ENCODE peak calls at places on chromosomes 3 and 15, in six cellular contexts. One of them, this sample, is unnamed. For H3K9me3, the result is how much of the 10 kb centered on the place peaks cover.

GRCh38 chr3:32460031-32460749 is 42.5 kb downstream of the CMTM6 start:
- DNase-seq in Peyer's patch: no peak
- DNase-seq in body of pancreas: no peak
- DNase-seq in Panc1: no peak
- DNase-seq in lower lobe of right lung: no peak
- DNase-seq in RWPE2: no peak
- DNase-seq in this sample: no peak

GRCh38 chr3:45528429-45528828 is 66.1 kb upstream of the LIMD1 start:
- DNase-seq in RWPE2: no peak
- DNase-seq in lower lobe of right lung: no peak
- DNase-seq in Panc1: no peak
- DNase-seq in body of pancreas: no peak
- DNase-seq in Peyer's patch: no peak
- DNase-seq in this sample: no peak

GRCh38 chr15:99449514-99449913 is 116.3 kb upstream of the MEF2A start:
- DNase-seq in body of pancreas: no peak
- DNase-seq in lower lobe of right lung: no peak
- DNase-seq in Panc1: no peak
- DNase-seq in RWPE2: no peak
- DNase-seq in Peyer's patch: no peak
- DNase-seq in this sample: no peak

GRCh38 chr15:33089165-33089877 is 105.2 kb downstream of the FMN1 start:
- DNase-seq in RWPE2: no peak
- DNase-seq in lower lobe of right lung: no peak
- DNase-seq in Peyer's patch: no peak
- DNase-seq in body of pancreas: no peak
- DNase-seq in Panc1: no peak
- DNase-seq in this sample: no peak

GRCh38 chr15:76994971-76995945 is at the start of gene PSTPIP1:
- DNase-seq in RWPE2: peak
- DNase-seq in body of pancreas: peak
- DNase-seq in Panc1: no peak
- DNase-seq in lower lobe of right lung: peak
- DNase-seq in Peyer's patch: peak
- DNase-seq in this sample: no peak

GRCh38 chr15:60906275-60906674 is 322.8 kb downstream of the RORA start:
- DNase-seq in Peyer's patch: no peak
- DNase-seq in RWPE2: no peak
- DNase-seq in lower lobe of right lung: no peak
- DNase-seq in Panc1: no peak
- DNase-seq in body of pancreas: no peak
- DNase-seq in this sample: no peak

GRCh38 chr3:16456784-16457415 is 56.6 kb downstream of the RFTN1 start:
- DNase-seq in Panc1: no peak
- DNase-seq in RWPE2: no peak
- DNase-seq in Peyer's patch: no peak
- DNase-seq in lower lobe of right lung: no peak
- DNase-seq in body of pancreas: no peak
- DNase-seq in this sample: no peak

GRCh38 chr3:78476076-78476475 is 1291.7 kb downstream of the ROBO1 start:
- DNase-seq in Peyer's patch: no peak
- DNase-seq in Panc1: no peak
- DNase-seq in RWPE2: no peak
- DNase-seq in body of pancreas: no peak
- DNase-seq in lower lobe of right lung: no peak
- DNase-seq in this sample: no peak

GRCh38 chr3:180332608-180333007 is 269.4 kb upstream of the TTC14 start:
- DNase-seq in lower lobe of right lung: no peak
- DNase-seq in Panc1: no peak
- DNase-seq in body of pancreas: no peak
- DNase-seq in RWPE2: no peak
- DNase-seq in Peyer's patch: no peak
- DNase-seq in this sample: no peak

GRCh38 chr3:42499478-42499871 is 3.0 kb upstream of the VIPR1 start:
- DNase-seq in Peyer's patch: peak
- DNase-seq in body of pancreas: peak
- DNase-seq in lower lobe of right lung: no peak
- DNase-seq in Panc1: no peak
- DNase-seq in RWPE2: peak
- DNase-seq in this sample: no peak

GRCh38 chr3:32280262-32280910 is 41.9 kb downstream of the CMTM8 start:
- DNase-seq in RWPE2: no peak
- DNase-seq in Peyer's patch: no peak
- DNase-seq in body of pancreas: peak
- DNase-seq in Panc1: no peak
- DNase-seq in lower lobe of right lung: no peak
- DNase-seq in this sample: no peak

GRCh38 chr3:134795776-134796312 is 784 bp downstream of the EPHB1 start:
- DNase-seq in RWPE2: no peak
- DNase-seq in lower lobe of right lung: no peak
- DNase-seq in Panc1: no peak
- DNase-seq in Peyer's patch: no peak
- DNase-seq in body of pancreas: no peak
- DNase-seq in this sample: peak

GRCh38 chr15:68304611-68305337 is 27.2 kb downstream of the FEM1B start:
- DNase-seq in body of pancreas: no peak
- DNase-seq in lower lobe of right lung: no peak
- DNase-seq in Peyer's patch: no peak
- DNase-seq in RWPE2: no peak
- DNase-seq in Panc1: no peak
- DNase-seq in this sample: no peak

GRCh38 chr3:33808559-33808958 is 10.1 kb downstream of the PDCD6IP start:
- DNase-seq in Panc1: no peak
- DNase-seq in lower lobe of right lung: no peak
- DNase-seq in RWPE2: no peak
- DNase-seq in Peyer's patch: no peak
- DNase-seq in body of pancreas: no peak
- DNase-seq in this sample: no peak

GRCh38 chr15:60592386-60593339 is 113.7 kb upstream of the ICE2 start:
- DNase-seq in body of pancreas: peak
- DNase-seq in RWPE2: peak
- DNase-seq in Panc1: no peak
- DNase-seq in Peyer's patch: peak
- DNase-seq in lower lobe of right lung: peak
- DNase-seq in this sample: peak

GRCh38 chr15:44173813-44174212 is 21.3 kb downstream of the FRMD5 start:
- DNase-seq in lower lobe of right lung: no peak
- DNase-seq in Panc1: no peak
- DNase-seq in body of pancreas: no peak
- DNase-seq in Peyer's patch: no peak
- DNase-seq in RWPE2: no peak
- DNase-seq in this sample: no peak

GRCh38 chr15:91468861-91469260 is 368.8 kb downstream of the SV2B start:
- DNase-seq in Panc1: no peak
- DNase-seq in Peyer's patch: no peak
- DNase-seq in lower lobe of right lung: no peak
- DNase-seq in body of pancreas: no peak
- DNase-seq in RWPE2: no peak
- DNase-seq in this sample: no peak

GRCh38 chr15:98953000-98953776 is 54.4 kb downstream of the PGPEP1L start:
- DNase-seq in RWPE2: peak
- DNase-seq in Panc1: no peak
- DNase-seq in body of pancreas: no peak
- DNase-seq in Peyer's patch: no peak
- DNase-seq in lower lobe of right lung: no peak
- DNase-seq in this sample: no peak

GRCh38 chr15:64982472-64982871 is 7.2 kb downstream of the SPG21 start:
- DNase-seq in Peyer's patch: no peak
- DNase-seq in Panc1: no peak
- DNase-seq in RWPE2: no peak
- DNase-seq in body of pancreas: no peak
- DNase-seq in lower lobe of right lung: no peak
- DNase-seq in this sample: no peak

GRCh38 chr3:193933451-193933850 is 202.5 kb upstream of the HES1 start:
- DNase-seq in Peyer's patch: no peak
- DNase-seq in body of pancreas: no peak
- DNase-seq in lower lobe of right lung: no peak
- DNase-seq in Panc1: no peak
- DNase-seq in RWPE2: no peak
- DNase-seq in this sample: no peak

GRCh38 chr15:58628206-58629057 is 121.1 kb downstream of the ADAM10 start:
- DNase-seq in body of pancreas: no peak
- DNase-seq in RWPE2: no peak
- DNase-seq in Peyer's patch: no peak
- DNase-seq in lower lobe of right lung: no peak
- DNase-seq in Panc1: no peak
- DNase-seq in this sample: no peak

GRCh38 chr3:66428733-66429132 is 72.1 kb downstream of the LRIG1 start:
- DNase-seq in RWPE2: no peak
- DNase-seq in Panc1: peak
- DNase-seq in lower lobe of right lung: no peak
- DNase-seq in body of pancreas: peak
- DNase-seq in Peyer's patch: no peak
- DNase-seq in this sample: peak

GRCh38 chr15:48422401-48422800 is 91.2 kb downstream of the DUT start:
- DNase-seq in Panc1: no peak
- DNase-seq in RWPE2: no peak
- DNase-seq in body of pancreas: no peak
- DNase-seq in lower lobe of right lung: no peak
- DNase-seq in Peyer's patch: no peak
- DNase-seq in this sample: no peak

GRCh38 chr3:277873-278272 is 81.3 kb downstream of the CHL1 start:
- DNase-seq in RWPE2: no peak
- DNase-seq in Peyer's patch: no peak
- DNase-seq in Panc1: no peak
- DNase-seq in body of pancreas: no peak
- DNase-seq in lower lobe of right lung: no peak
- DNase-seq in this sample: no peak

GRCh38 chr3:49415931-49416601 is 3.8 kb downstream of the TCTA start:
- DNase-seq in lower lobe of right lung: no peak
- DNase-seq in RWPE2: no peak
- DNase-seq in body of pancreas: no peak
- DNase-seq in Panc1: no peak
- DNase-seq in Peyer's patch: no peak
- DNase-seq in this sample: no peak

GRCh38 chr3:77420316-77420715 is 380.4 kb downstream of the ROBO2 start:
- DNase-seq in Panc1: no peak
- DNase-seq in lower lobe of right lung: no peak
- DNase-seq in RWPE2: no peak
- DNase-seq in Peyer's patch: no peak
- DNase-seq in body of pancreas: no peak
- DNase-seq in this sample: no peak

GRCh38 chr3:160617636-160618035 is 52.3 kb upstream of the KPNA4 start:
- DNase-seq in Panc1: no peak
- DNase-seq in RWPE2: no peak
- DNase-seq in lower lobe of right lung: no peak
- DNase-seq in Peyer's patch: no peak
- DNase-seq in body of pancreas: no peak
- DNase-seq in this sample: no peak
- TF ChIP-seq CTCF in Panc1: peak
- TF ChIP-seq CTCF in RWPE2: no peak
- TF ChIP-seq CTCF in lower lobe of right lung: no peak
- TF ChIP-seq CTCF in Peyer's patch: no peak
- TF ChIP-seq CTCF in body of pancreas: no peak
- TF ChIP-seq CTCF in this sample: no peak

GRCh38 chr15:23064156-23064555 is 24.8 kb upstream of the TUBGCP5 start:
- DNase-seq in body of pancreas: no peak
- DNase-seq in Peyer's patch: no peak
- DNase-seq in lower lobe of right lung: no peak
- DNase-seq in Panc1: no peak
- DNase-seq in RWPE2: no peak
- DNase-seq in this sample: no peak

GRCh38 chr15:23067416-23067815 is 28.0 kb upstream of the TUBGCP5 start:
- DNase-seq in body of pancreas: no peak
- DNase-seq in Panc1: no peak
- DNase-seq in lower lobe of right lung: no peak
- DNase-seq in Peyer's patch: no peak
- DNase-seq in RWPE2: no peak
- DNase-seq in this sample: no peak

GRCh38 chr15:23069496-23070166 is 30.3 kb upstream of the TUBGCP5 start:
- DNase-seq in lower lobe of right lung: no peak
- DNase-seq in RWPE2: no peak
- DNase-seq in Peyer's patch: no peak
- DNase-seq in body of pancreas: no peak
- DNase-seq in Panc1: no peak
- DNase-seq in this sample: no peak

GRCh38 chr15:23065836-23066235 is 26.5 kb upstream of the TUBGCP5 start:
- DNase-seq in lower lobe of right lung: no peak
- DNase-seq in body of pancreas: no peak
- DNase-seq in RWPE2: no peak
- DNase-seq in Panc1: no peak
- DNase-seq in Peyer's patch: no peak
- DNase-seq in this sample: no peak
- H3K9me3 ChIP-seq in lower lobe of right lung: under half
- H3K9me3 ChIP-seq in body of pancreas: under half
- H3K9me3 ChIP-seq in RWPE2: under half
- H3K9me3 ChIP-seq in Panc1: under half
- H3K9me3 ChIP-seq in Peyer's patch: under half
- H3K9me3 ChIP-seq in this sample: under half

DNA sequence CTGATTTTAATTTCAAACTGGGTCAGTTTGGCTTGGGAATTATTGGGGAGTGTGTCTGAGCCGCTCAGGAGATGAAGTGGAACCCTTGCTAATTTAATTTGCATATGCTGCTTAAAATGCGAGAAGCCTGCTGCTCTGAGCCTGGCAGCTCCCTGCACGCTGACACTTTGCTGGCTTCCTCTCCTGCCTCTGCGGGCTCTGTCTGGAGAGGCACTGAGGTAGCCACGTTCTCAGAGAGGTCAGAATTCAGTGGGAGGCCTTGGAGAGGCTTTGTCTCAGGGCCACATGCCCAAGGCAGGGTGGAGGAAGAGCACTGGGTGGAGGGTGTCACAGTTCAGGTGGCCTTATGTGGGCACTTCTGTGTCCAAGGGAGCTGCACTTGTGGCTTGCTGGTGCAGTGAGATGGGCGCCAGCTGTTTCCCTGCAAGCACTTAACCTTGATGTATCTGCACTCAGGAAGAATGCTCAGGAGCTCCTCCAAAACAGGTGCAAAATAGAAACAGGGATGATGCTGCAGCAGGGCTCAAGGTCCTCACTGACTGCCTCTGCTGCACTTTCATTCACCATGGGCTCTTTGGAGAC is 151.5 kb downstream of the CADPS start:
- DNase-seq in RWPE2: no peak
- DNase-seq in Peyer's patch: no peak
- DNase-seq in lower lobe of right lung: no peak
- DNase-seq in body of pancreas: no peak
- DNase-seq in Panc1: no peak
- DNase-seq in this sample: no peak
- TF ChIP-seq CTCF in RWPE2: no peak
- TF ChIP-seq CTCF in Peyer's patch: no peak
- TF ChIP-seq CTCF in lower lobe of right lung: no peak
- TF ChIP-seq CTCF in body of pancreas: no peak
- TF ChIP-seq CTCF in Panc1: no peak
- TF ChIP-seq CTCF in this sample: no peak

GRCh38 chr15:62592920-62593319 is 427.8 kb upstream of the C2CD4B start:
- DNase-seq in RWPE2: no peak
- DNase-seq in body of pancreas: no peak
- DNase-seq in lower lobe of right lung: no peak
- DNase-seq in Peyer's patch: no peak
- DNase-seq in Panc1: no peak
- DNase-seq in this sample: no peak
- H3K9me3 ChIP-seq in RWPE2: under half
- H3K9me3 ChIP-seq in body of pancreas: under half
- H3K9me3 ChIP-seq in lower lobe of right lung: under half
- H3K9me3 ChIP-seq in Peyer's patch: under half
- H3K9me3 ChIP-seq in Panc1: under half
- H3K9me3 ChIP-seq in this sample: under half